ENCODE peak calls at places on chromosomes 1 and 21, in four cellular contexts. U is stomach, K is upper lobe of right lung, I is cardiac fibroblast. G is an unnamed sample.

GRCh38 chr21:31457675-31458074 is 113.6 kb upstream of the TIAM1 start:
- DNase-seq in K (no peak), I (no peak), U (no peak), G (no peak)

GRCh38 chr1:62229932-62230331 is 35.3 kb downstream of the L1TD1 start:
- DNase-seq in I (no peak), U (no peak), K (no peak), G (no peak)

GRCh38 chr1:119714583-119714982 is 2.8 kb downstream of the PHGDH start:
- DNase-seq in I (peak; percentile 3), U (no peak), K (no peak), G (no peak)

GRCh38 chr1:206459703-206460102 is 10.6 kb upstream of the IKBKE start:
- DNase-seq in K (no peak), U (no peak), I (no peak), G (no peak)

GRCh38 chr1:211756471-211757020 is 74.0 kb downstream of the LPGAT1 start:
- DNase-seq in K (no peak), I (no peak), U (no peak), G (no peak)

GRCh38 chr1:84619383-84620093 is 45.3 kb upstream of the CTBS start:
- DNase-seq in K (no peak), I (peak; percentile 89), U (no peak), G (no peak)

GRCh38 chr1:101178688-101179491 is 57.9 kb upstream of the S1PR1 start:
- DNase-seq in K (no peak), I (no peak), U (no peak), G (no peak)

GRCh38 chr1:190179817-190180216 is 297.8 kb downstream of the BRINP3 start:
- DNase-seq in U (no peak), I (peak; percentile 9), K (no peak), G (no peak)

GRCh38 chr1:220813013-220813412 is 26.3 kb downstream of the MTARC1 start:
- DNase-seq in U (no peak), I (no peak), K (no peak), G (no peak)

GRCh38 chr1:21344750-21345443 is 54.6 kb upstream of the ECE1 start:
- DNase-seq in I (no peak), U (peak; percentile 31), K (no peak), G (no peak)

GRCh38 chr1:196380311-196380710 is 227.9 kb downstream of the KCNT2 start:
- DNase-seq in K (no peak), U (no peak), I (no peak), G (no peak)

GRCh38 chr1:107867892-107868291 is 97.1 kb downstream of the VAV3 start:
- DNase-seq in U (no peak), K (no peak), I (no peak), G (no peak)

GRCh38 chr1:107866870-107867269 is 98.1 kb downstream of the VAV3 start:
- DNase-seq in K (no peak), I (no peak), U (no peak), G (no peak)

GRCh38 chr1:107867422-107867821 is 97.6 kb downstream of the VAV3 start:
- DNase-seq in U (no peak), I (no peak), K (no peak), G (no peak)

GRCh38 chr1:107863342-107863741 is 101.6 kb downstream of the VAV3 start:
- DNase-seq in K (no peak), U (no peak), I (no peak), G (no peak)

GRCh38 chr1:107865627-107866026 is 99.4 kb downstream of the VAV3 start:
- DNase-seq in I (no peak), K (no peak), U (no peak), G (no peak)
- TF ChIP-seq CTCF in I (no peak), K (no peak), U (no peak), G (no peak)

GRCh38 chr1:33488624-33489023 is 16.2 kb downstream of the ZSCAN20 start:
- DNase-seq in I (no peak), U (no peak), K (no peak), G (no peak)
- TF ChIP-seq CTCF in I (no peak), U (no peak), K (no peak), G (no peak)

GRCh38 chr1:198967566-198967965 is 328.7 kb downstream of the PTPRC start:
- DNase-seq in U (no peak), K (no peak), I (no peak), G (no peak)
- TF ChIP-seq CTCF in U (no peak), K (no peak), I (no peak), G (no peak)

DNA sequence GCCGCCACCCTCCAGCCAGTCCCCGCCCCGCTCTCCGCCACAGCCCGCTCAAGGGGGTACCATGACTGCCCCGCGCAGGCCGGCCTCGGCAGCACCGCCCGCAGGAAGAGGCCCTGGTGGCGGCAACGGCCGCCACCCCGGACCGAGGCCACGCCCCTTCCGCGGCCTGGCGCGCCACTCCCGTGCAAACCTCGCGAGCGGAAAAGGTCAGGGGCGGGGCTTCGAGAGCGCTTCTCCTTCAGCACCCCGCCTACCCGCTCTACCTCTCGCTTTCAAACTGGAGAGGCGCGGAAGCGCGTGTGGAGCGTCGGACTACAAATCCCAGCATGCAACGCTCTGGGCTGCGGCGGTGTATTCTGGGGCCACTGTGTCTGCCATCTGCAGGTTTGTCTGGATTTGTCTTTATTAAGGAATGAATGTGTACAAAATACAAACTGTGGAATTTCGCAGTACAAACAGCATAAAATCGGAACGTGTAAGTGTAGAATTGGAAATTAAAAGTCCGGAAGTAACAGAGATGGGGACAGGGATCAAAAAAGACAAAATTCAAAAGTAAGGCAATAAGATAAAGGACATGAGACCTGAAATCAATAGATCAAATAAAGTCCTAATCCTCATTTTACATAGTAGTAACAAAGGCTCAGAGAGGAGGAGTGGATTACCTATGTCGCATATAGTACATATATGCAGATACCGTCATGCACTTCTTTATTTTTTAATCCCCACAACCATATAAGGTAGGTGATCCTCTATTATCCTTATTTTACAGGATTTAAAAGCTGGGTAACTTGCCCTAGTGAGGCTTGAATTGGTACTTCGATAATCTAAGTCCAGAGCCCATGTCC is 464 bp upstream of the ADSS2 start:
- DNase-seq in K (peak; percentile 100), U (peak; percentile 99), I (peak; percentile 99), G (peak; percentile 99)
- TF ChIP-seq CTCF in K (peak; percentile 55), U (no peak), I (peak; percentile 30), G (peak; percentile 35)

GRCh38 chr1:24567792-24568388 is 12.0 kb downstream of the NCMAP start:
- DNase-seq in K (peak; percentile 86), U (peak; percentile 87), I (no peak), G (no peak)
- TF ChIP-seq CTCF in K (no peak), U (no peak), I (no peak), G (no peak)

DNA sequence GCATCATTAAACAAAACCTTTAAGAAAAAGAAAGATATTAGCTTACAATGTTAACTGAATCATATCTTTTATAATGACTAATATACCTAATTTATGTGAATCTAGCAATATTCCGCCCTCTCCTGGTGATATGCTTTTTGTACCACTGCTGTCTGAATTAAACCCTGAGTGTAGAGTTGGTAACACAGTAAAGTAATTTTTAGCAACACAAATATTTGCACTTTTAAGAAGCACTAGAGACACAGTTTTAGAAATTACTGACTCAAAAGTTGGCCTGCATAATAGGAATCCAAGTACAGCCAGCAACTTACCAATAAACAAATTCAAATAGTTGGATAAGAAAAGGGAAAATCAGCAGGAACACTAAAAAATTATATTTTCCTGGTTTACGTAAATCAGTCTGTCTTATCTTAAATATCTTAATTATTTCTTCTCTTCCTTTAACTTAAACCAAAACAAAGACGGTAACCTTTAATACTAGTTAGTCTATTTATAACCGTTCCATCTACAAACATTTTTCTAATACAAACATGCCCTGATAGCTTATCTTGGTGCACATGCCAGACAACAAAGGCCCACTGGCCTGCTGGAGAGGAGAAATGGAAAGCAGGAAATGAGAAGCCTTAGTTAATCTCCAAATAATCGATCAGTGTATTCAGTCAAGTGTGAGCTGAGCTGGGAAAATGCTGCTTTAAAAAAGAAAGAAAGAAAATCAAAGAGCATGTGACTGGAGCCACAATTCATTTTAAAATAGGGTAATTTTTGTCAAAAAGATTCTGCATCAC is 246.0 kb downstream of the RERE start:
- DNase-seq in I (peak; percentile 76), U (peak; percentile 73), K (no peak), G (no peak)
- TF ChIP-seq CTCF in I (peak; percentile 57), U (no peak), K (peak; percentile 52), G (peak; percentile 25)

DNA sequence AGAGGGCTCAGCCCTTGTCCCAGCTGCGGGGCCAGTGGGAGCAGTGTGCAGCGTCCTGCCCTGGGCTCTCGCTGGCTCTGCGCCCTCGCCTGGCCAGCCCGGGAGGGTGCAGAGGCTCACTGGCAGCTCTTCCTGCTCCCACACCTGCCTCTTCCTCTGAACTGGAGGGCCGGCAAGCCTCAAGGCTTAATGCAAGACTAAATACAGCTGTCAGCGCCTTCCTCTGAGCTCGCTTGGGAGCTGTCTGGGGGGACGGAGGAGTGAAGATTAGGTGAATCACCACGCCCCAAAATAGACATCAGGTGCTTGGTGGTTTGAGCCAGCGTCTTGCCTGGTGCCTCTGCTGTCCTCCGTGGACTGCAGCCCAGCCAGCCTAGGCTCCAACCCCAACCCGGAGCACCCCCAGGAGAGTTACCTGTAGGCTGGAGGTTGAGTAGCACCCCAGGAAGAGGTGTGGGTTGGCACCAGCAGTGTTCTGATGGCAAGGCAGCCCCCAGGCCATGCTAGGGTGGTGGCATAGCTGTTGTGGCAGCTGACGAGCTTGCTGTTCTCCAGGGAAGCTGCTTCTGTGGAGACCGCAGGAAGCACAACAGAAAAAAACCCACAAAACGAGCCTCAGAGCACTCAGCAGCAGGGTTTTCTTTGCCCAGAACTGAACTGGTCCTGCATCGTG is 36.9 kb downstream of the UMODL1 start:
- DNase-seq in K (peak; percentile 88), U (peak; percentile 67), I (peak; percentile 60), G (peak; percentile 75)
- TF ChIP-seq CTCF in K (peak; percentile 80), U (no peak), I (peak; percentile 91), G (peak; percentile 47)

GRCh38 chr21:34800797-34801518 is 132.2 kb downstream of the CLIC6 start:
- DNase-seq in U (no peak), K (no peak), I (peak; percentile 51), G (no peak)

GRCh38 chr21:34803792-34804440 is 135.1 kb downstream of the CLIC6 start:
- DNase-seq in K (no peak), I (no peak), U (no peak), G (no peak)

GRCh38 chr21:34802180-34802899 is 133.5 kb downstream of the CLIC6 start:
- DNase-seq in K (no peak), I (peak; percentile 60), U (no peak), G (no peak)

GRCh38 chr21:34799092-34799491 is 130.3 kb downstream of the CLIC6 start:
- DNase-seq in K (peak; percentile 62), U (no peak), I (no peak), G (no peak)

DNA sequence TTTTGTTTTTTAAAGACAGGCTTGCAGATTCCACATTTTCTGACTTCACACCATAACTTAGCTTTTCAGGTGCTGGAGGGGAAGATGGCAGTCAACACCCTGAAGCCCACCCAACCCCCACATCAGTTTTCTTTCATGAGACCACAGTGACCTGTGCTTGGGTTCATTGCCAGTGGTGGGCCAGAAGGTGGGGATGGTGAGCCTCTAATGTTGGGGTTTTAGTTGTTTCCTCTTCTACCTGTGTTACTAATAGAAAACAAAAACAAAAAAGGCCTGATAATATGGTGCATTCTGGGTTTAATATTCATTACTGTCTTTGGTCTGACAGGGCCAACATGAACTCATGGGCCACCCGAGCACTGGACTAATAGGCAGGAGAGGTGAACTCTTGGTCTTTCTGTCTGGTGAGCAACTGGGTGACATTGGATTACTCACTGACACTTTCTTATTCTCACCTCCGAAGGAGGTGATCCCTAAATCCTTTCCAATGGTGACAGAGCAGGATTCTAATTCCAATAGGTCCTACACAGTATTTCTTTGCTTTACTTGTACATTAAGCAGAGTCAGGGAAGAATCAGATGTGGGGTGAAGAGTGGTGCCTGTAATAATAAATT is 132.8 kb downstream of the CLIC6 start:
- DNase-seq in U (no peak), K (no peak), I (no peak), G (no peak)
- TF ChIP-seq CTCF in U (no peak), K (peak; percentile 23), I (peak; percentile 25), G (peak; percentile 16)